ENCODE peak calls at places on chromosome 15, in ten cellular contexts. W, O, M, A, T, F, J, I, U and E are unnamed samples.
A peak's percentile ranks its signal among the peaks of the same experiment; 100 is the strongest.

GRCh38 chr15:97501291-97501690 is 459.2 kb upstream of the ARRDC4 start:
- DNase-seq in A (no peak), O (no peak), I (no peak), T (no peak), U (no peak), M (no peak), J (no peak), W (no peak), F (no peak), E (no peak)

GRCh38 chr15:64185331-64185911 is 22.6 kb upstream of the PPIB start:
- DNase-seq in W (no peak), A (no peak), J (no peak), O (no peak), T (no peak), M (no peak), F (no peak), I (no peak), U (no peak), E (no peak)

GRCh38 chr15:73794501-73795133 is 41.5 kb upstream of the INSYN1 start:
- DNase-seq in F (no peak), T (peak; percentile 14), A (no peak), M (peak; percentile 31), W (no peak), J (no peak), O (no peak), I (peak; percentile 59), U (no peak), E (no peak)

GRCh38 chr15:96732704-96733103 is 402.2 kb downstream of the NR2F2 start:
- DNase-seq in O (no peak), F (no peak), T (no peak), A (no peak), M (no peak), W (no peak), U (no peak), J (no peak), I (peak; percentile 52), E (no peak)

GRCh38 chr15:45550436-45550835 is 27.9 kb upstream of the SLC30A4 start:
- DNase-seq in J (no peak), A (no peak), W (no peak), O (no peak), F (no peak), U (no peak), T (peak; percentile 14), I (peak; percentile 71), M (peak; percentile 47), E (no peak)

GRCh38 chr15:28191832-28192231 is 92.7 kb upstream of the OCA2 start:
- DNase-seq in A (peak; percentile 67), I (peak; percentile 74), J (peak; percentile 39), T (peak; percentile 72), O (peak; percentile 83), U (no peak), M (peak; percentile 44), W (peak; percentile 18), F (no peak), E (peak; percentile 90)

GRCh38 chr15:91298101-91298500 is 198.0 kb downstream of the SV2B start:
- DNase-seq in T (no peak), U (no peak), O (no peak), F (no peak), M (no peak), A (no peak), J (no peak), W (no peak), I (no peak), E (no peak)

GRCh38 chr15:96629501-96629900 is 299.0 kb downstream of the NR2F2 start:
- DNase-seq in A (no peak), F (no peak), T (no peak), W (no peak), J (peak; percentile 28), M (no peak), I (no peak), U (no peak), O (no peak), E (no peak)

GRCh38 chr15:41810651-41811431 is 17.1 kb upstream of the JMJD7 start:
- DNase-seq in T (no peak), I (no peak), F (no peak), O (no peak), J (no peak), M (no peak), A (no peak), U (no peak), W (no peak), E (no peak)

GRCh38 chr15:41814534-41814933 is 13.4 kb upstream of the JMJD7 start:
- DNase-seq in I (no peak), F (no peak), W (no peak), U (no peak), O (no peak), T (no peak), M (no peak), J (no peak), A (no peak), E (no peak)

GRCh38 chr15:41811432-41812195 is 16.3 kb upstream of the JMJD7 start:
- DNase-seq in O (peak; percentile 91), W (peak; percentile 45), A (peak; percentile 92), I (peak; percentile 90), U (peak; percentile 97), T (peak; percentile 74), J (peak; percentile 86), F (peak; percentile 83), M (peak; percentile 83), E (peak; percentile 91)

GRCh38 chr15:41813426-41813825 is 14.5 kb upstream of the JMJD7 start:
- DNase-seq in J (no peak), T (no peak), O (no peak), I (no peak), F (no peak), M (no peak), A (no peak), W (no peak), U (peak; percentile 79), E (no peak)

DNA sequence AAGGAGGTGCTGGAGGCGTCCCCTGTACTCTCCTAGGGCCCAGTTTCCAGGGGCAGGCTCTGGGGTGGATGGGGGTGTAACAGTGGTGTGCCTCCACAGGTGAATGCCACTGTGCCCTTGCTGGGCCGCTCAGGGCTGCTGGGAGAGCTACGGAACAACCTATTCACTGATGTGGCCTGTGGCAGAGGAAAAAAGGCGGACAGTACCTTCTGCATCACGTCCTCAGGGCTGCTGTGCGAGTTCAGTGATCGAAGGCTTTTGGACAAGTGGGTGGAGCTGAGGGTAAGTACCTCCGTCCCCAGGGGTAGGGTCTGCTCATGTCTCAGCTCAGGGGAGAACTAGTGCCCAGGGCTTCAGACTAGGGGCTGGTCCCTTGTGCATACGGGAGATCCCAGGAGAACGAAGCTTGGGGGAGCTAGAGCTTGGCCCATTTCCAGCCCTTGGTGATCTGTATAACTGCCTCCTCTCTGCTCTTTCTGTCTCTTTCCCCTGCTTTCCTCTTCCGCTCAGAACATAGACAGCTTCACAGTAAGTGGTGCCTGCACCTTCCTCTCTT is 15.0 kb upstream of the JMJD7 start:
- DNase-seq in W (no peak), A (no peak), M (no peak), T (no peak), J (no peak), F (no peak), O (no peak), I (no peak), U (no peak), E (no peak)
- TF ChIP-seq CTCF in W (no peak), A (no peak), M (no peak), T (no peak), J (no peak), F (no peak), O (no peak), I (no peak), U (no peak), E (no peak)

DNA sequence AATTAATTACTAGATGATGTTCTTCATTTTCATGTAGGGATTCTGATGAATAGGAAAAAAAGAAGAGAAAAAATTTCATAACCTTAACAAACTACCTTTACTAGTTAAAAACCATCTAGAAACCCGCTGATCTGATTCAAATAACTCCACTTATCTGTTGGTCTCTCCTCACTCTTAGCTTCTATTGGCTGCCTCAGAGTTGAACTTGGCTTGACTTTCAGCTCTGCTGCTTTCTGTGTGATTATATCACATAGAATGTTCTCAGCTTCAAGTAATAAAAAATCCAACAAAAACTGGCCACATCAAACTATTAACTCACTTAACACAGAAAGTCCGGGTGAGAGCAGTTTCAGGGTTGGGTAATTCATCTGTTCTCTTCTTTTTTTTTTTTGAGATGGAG is 126.8 kb upstream of the RASGRP1 start:
- DNase-seq in I (no peak), O (no peak), M (no peak), U (no peak), T (no peak), A (no peak), J (no peak), F (no peak), W (no peak), E (no peak)
- TF ChIP-seq CTCF in I (no peak), O (no peak), M (no peak), U (no peak), T (no peak), A (no peak), J (no peak), F (no peak), W (no peak), E (no peak)

GRCh38 chr15:23647001-23647295 is 719 bp downstream of the MAGEL2 start:
- DNase-seq in J (no peak), W (no peak), U (no peak), T (no peak), M (no peak), I (no peak), A (no peak), O (no peak), F (no peak), E (peak; percentile 41)

GRCh38 chr15:23647421-23648375 is at the start of gene MAGEL2:
- DNase-seq in W (no peak), U (no peak), O (no peak), A (peak; percentile 76), J (no peak), M (no peak), I (no peak), T (no peak), F (peak; percentile 48), E (peak; percentile 82)

GRCh38 chr15:23645379-23646164 is 2.1 kb downstream of the MAGEL2 start:
- DNase-seq in F (peak; percentile 29), W (no peak), T (no peak), M (no peak), I (no peak), A (peak; percentile 77), U (no peak), O (no peak), J (no peak), E (peak; percentile 59)

GRCh38 chr15:23646165-23647000 is 1.3 kb downstream of the MAGEL2 start:
- DNase-seq in W (no peak), M (no peak), A (peak; percentile 50), U (no peak), T (no peak), I (no peak), J (no peak), F (no peak), O (no peak), E (peak; percentile 22)

GRCh38 chr15:23648920-23649515 is 1.4 kb upstream of the MAGEL2 start:
- DNase-seq in W (no peak), U (no peak), F (peak; percentile 60), I (no peak), J (no peak), T (no peak), O (no peak), M (peak; percentile 4), A (peak; percentile 74), E (peak; percentile 84)
- TF ChIP-seq CTCF in W (peak; percentile 27), U (no peak), F (peak; percentile 65), I (peak; percentile 36), J (peak; percentile 51), T (peak; percentile 21), O (peak; percentile 35), M (peak; percentile 47), A (peak; percentile 80), E (peak; percentile 93)

DNA sequence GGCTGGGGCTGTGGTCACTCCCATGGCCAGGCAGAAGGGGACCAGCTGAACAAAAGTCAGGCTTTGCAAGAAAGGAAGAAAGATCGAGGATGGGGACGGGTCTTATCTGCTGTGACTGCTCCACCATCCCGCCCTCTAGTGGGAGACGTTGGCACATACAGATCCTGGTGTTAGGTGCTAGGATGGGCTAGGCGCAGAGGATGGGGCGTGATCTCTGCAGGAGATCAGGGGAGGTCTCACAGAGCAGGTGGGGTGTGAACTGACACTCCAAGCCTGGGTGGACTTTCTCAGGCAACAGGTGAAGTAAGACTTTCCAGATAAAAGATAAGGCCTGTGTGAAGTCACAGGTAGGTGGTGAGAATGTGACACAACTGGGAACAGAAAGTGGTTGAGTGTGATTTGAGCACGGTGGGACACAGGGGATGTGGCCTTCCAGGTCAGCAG is 141.9 kb upstream of the SMAD3 start:
- DNase-seq in U (no peak), W (no peak), T (no peak), I (no peak), A (peak; percentile 94), J (no peak), M (no peak), O (no peak), F (peak; percentile 36), E (peak; percentile 60)
- TF ChIP-seq CTCF in U (no peak), W (no peak), T (peak; percentile 30), I (peak; percentile 51), A (peak; percentile 87), J (peak; percentile 29), M (peak; percentile 47), O (peak; percentile 48), F (peak; percentile 52), E (peak; percentile 62)